ENCODE peak calls at places on chromosomes 2 and 18, in four cellular contexts. P is IMR-90, A is AG08396, O is H54. W is an unnamed sample.

GRCh38 chr2:197452754-197453122 is 614 bp upstream of the COQ10B start:
- DNase-seq in P (no peak), O (no peak), A (no peak), W (no peak)

GRCh38 chr18:23257686-23258565 is 122.6 kb downstream of the CABLES1 start:
- DNase-seq in O (peak), A (peak), P (peak), W (peak)

GRCh38 chr2:200618590-200619021 is 32.8 kb downstream of the AOX1 start:
- DNase-seq in A (peak), O (no peak), P (peak), W (peak)

GRCh38 chr2:236342951-236343350 is 78.7 kb upstream of the ASB18 start:
- DNase-seq in A (no peak), P (no peak), O (no peak), W (no peak)

GRCh38 chr2:133837441-133838090 is 269.3 kb upstream of the NCKAP5 start:
- DNase-seq in A (no peak), P (peak), O (no peak), W (peak)

GRCh38 chr2:208172125-208172524 is 8.7 kb upstream of the CRYGA start:
- DNase-seq in O (no peak), A (no peak), P (no peak), W (no peak)

GRCh38 chr2:64487256-64488049 is 33.5 kb downstream of the LGALSL start:
- DNase-seq in P (no peak), A (no peak), O (no peak), W (no peak)

GRCh38 chr2:1633092-1633721 is 111.1 kb downstream of the PXDN start:
- DNase-seq in O (no peak), A (no peak), P (peak), W (no peak)

GRCh38 chr18:49476664-49477411 is 10.2 kb downstream of the C18orf32 start:
- DNase-seq in O (no peak), P (peak), A (peak), W (peak)

GRCh38 chr2:20624884-20625485 is 25.9 kb downstream of the HS1BP3 start:
- DNase-seq in P (no peak), O (no peak), A (no peak), W (no peak)

GRCh38 chr2:86107031-86107430 is 996 bp downstream of the PTCD3 start:
- DNase-seq in O (no peak), A (no peak), P (no peak), W (peak)

GRCh38 chr18:49062832-49063226 is 112.1 kb upstream of the SMAD7 start:
- DNase-seq in A (no peak), P (no peak), O (no peak), W (no peak)

GRCh38 chr2:180601016-180601415 is 379.4 kb upstream of the UBE2E3 start:
- DNase-seq in P (no peak), A (no peak), O (no peak), W (no peak)

GRCh38 chr2:233111427-233111826 is 51.3 kb downstream of the INPP5D start:
- DNase-seq in A (no peak), P (no peak), O (no peak), W (no peak)

GRCh38 chr2:215521031-215521430 is 85.2 kb upstream of the FN1 start:
- DNase-seq in A (no peak), P (no peak), O (no peak), W (no peak)

GRCh38 chr2:53633441-53633840 is 134.2 kb upstream of the CHAC2 start:
- DNase-seq in O (no peak), P (peak), A (no peak), W (peak)

GRCh38 chr2:8120979-8121825 is 560.7 kb upstream of the ID2 start:
- DNase-seq in P (peak), O (no peak), A (no peak), W (no peak)